ENCODE peak calls at places on chromosomes 12 and 14, in eight cellular contexts. O is BE2C, A is stomach, M is lower leg skin, U is cardiac fibroblast, H is fibroblast of mammary gland, I is H9, G is uterus. J is an unnamed sample.

GRCh38 chr12:8156416-8156815 is 399 bp upstream of the ZNF705A start:
- DNase-seq in O (no peak), A (no peak), H (no peak), I (no peak), U (no peak), G (no peak), M (no peak), J (no peak)

GRCh38 chr14:78018283-78018682 is 151.9 kb upstream of the NRXN3 start:
- DNase-seq in G (no peak), U (no peak), A (no peak), O (no peak), M (no peak), H (no peak), I (no peak), J (no peak)

GRCh38 chr12:50589650-50590435 is 85.1 kb downstream of the DIP2B start:
- DNase-seq in I (no peak), O (peak; percentile 21), M (no peak), U (peak; percentile 94), H (peak; percentile 70), G (no peak), A (no peak), J (no peak)

GRCh38 chr14:36408388-36408787 is 88.0 kb upstream of the MBIP start:
- DNase-seq in I (no peak), A (no peak), U (no peak), G (no peak), H (no peak), O (no peak), M (no peak), J (no peak)

GRCh38 chr14:91402278-91403068 is 15.1 kb downstream of the CCDC88C start:
- DNase-seq in A (peak; percentile 82), O (no peak), M (no peak), U (no peak), G (no peak), H (no peak), I (no peak), J (no peak)

GRCh38 chr12:30016656-30017055 is 232.9 kb upstream of the TMTC1 start:
- DNase-seq in O (no peak), H (no peak), M (no peak), U (no peak), A (no peak), G (no peak), I (no peak), J (no peak)

GRCh38 chr12:53538209-53538689 is 31.0 kb upstream of the NPFF start:
- DNase-seq in I (no peak), A (no peak), G (no peak), H (peak; percentile 49), O (no peak), M (peak; percentile 22), U (peak; percentile 77), J (no peak)

GRCh38 chr12:124398578-124399227 is 103.8 kb downstream of the RFLNA start:
- DNase-seq in I (no peak), G (peak; percentile 89), M (no peak), U (no peak), H (no peak), A (peak; percentile 48), O (no peak), J (no peak)

GRCh38 chr12:94304566-94305061 is 155.1 kb downstream of the CEP83 start:
- DNase-seq in A (no peak), G (no peak), H (no peak), I (peak; percentile 84), U (peak; percentile 35), M (no peak), O (no peak), J (no peak)

GRCh38 chr14:60175255-60175902 is 10.2 kb upstream of the DHRS7 start:
- DNase-seq in I (no peak), A (no peak), G (no peak), H (peak; percentile 30), U (no peak), O (no peak), M (no peak), J (no peak)

GRCh38 chr14:102264355-102264754 is 40.6 kb downstream of the MOK start:
- DNase-seq in I (no peak), U (peak; percentile 57), H (peak; percentile 75), A (no peak), O (no peak), M (no peak), G (no peak), J (no peak)

GRCh38 chr12:13425766-13426165 is 229.2 kb downstream of the EMP1 start:
- DNase-seq in G (no peak), H (peak; percentile 88), A (no peak), I (no peak), O (no peak), U (peak; percentile 82), M (no peak), J (no peak)

GRCh38 chr12:18723752-18724151 is 14.1 kb downstream of the PLCZ1 start:
- DNase-seq in U (peak; percentile 87), M (no peak), G (no peak), I (no peak), A (no peak), O (no peak), H (peak; percentile 83), J (no peak)

GRCh38 chr12:96215933-96216273 is 21.7 kb downstream of the ELK3 start:
- DNase-seq in H (no peak), M (no peak), A (no peak), U (no peak), O (no peak), G (no peak), I (no peak), J (no peak)

GRCh38 chr12:51864701-51865469 is 16.4 kb upstream of the FIGNL2 start:
- DNase-seq in A (no peak), M (no peak), O (no peak), G (no peak), H (peak; percentile 10), I (peak; percentile 51), U (no peak), J (peak; percentile 50)

GRCh38 chr12:6370994-6371754 is 4.2 kb downstream of the SCNN1A start:
- DNase-seq in I (peak; percentile 99), H (peak; percentile 77), O (no peak), A (peak; percentile 66), M (no peak), G (peak; percentile 43), U (peak; percentile 49), J (peak; percentile 73)
- TF ChIP-seq CTCF in I (peak; percentile 53), H (peak; percentile 37), O (peak; percentile 22), A (no peak), M (no peak), G (no peak), U (peak; percentile 7), J (no peak)

GRCh38 chr12:120422892-120423456 is 14.9 kb upstream of the COX6A1 start:
- DNase-seq in A (no peak), G (no peak), U (no peak), O (no peak), I (no peak), M (no peak), H (no peak), J (no peak)
- TF ChIP-seq CTCF in A (no peak), G (no peak), U (no peak), O (no peak), I (no peak), M (no peak), H (no peak), J (no peak)

GRCh38 chr12:114732426-114733030 is 48.6 kb upstream of the TBX3 start:
- DNase-seq in G (no peak), A (no peak), H (no peak), M (no peak), I (peak; percentile 65), U (no peak), O (no peak), J (peak; percentile 38)
- TF ChIP-seq CTCF in G (no peak), A (no peak), H (no peak), M (no peak), I (no peak), U (no peak), O (no peak), J (no peak)

GRCh38 chr12:59780605-59781135 is 184.8 kb downstream of the SLC16A7 start:
- DNase-seq in M (no peak), U (peak; percentile 71), O (no peak), H (peak; percentile 69), I (no peak), G (no peak), A (no peak), J (no peak)
- TF ChIP-seq CTCF in M (no peak), U (peak; percentile 63), O (peak; percentile 81), H (peak; percentile 66), I (peak; percentile 66), G (no peak), A (no peak), J (peak; percentile 19)

GRCh38 chr14:93201155-93201704 is 5.6 kb downstream of the GON7 start:
- DNase-seq in U (no peak), A (no peak), I (no peak), G (no peak), M (no peak), H (no peak), O (no peak), J (no peak)

GRCh38 chr14:93212432-93212831 is 5.4 kb downstream of the UBR7 start:
- DNase-seq in H (no peak), A (no peak), I (no peak), O (no peak), G (no peak), M (no peak), U (no peak), J (no peak)

GRCh38 chr14:93207468-93208308 is 632 bp downstream of the UBR7 start:
- DNase-seq in I (no peak), M (no peak), U (peak; percentile 61), G (peak; percentile 44), A (peak; percentile 40), O (peak; percentile 71), H (peak; percentile 69), J (peak; percentile 62)

GRCh38 chr14:93206793-93207467 is at the start of the genes GON7 and UBR7:
- DNase-seq in I (peak; percentile 98), U (peak; percentile 97), A (peak; percentile 94), M (peak; percentile 95), O (peak; percentile 98), G (peak; percentile 94), H (peak; percentile 96), J (peak; percentile 94)
- TF ChIP-seq CTCF in I (peak; percentile 25), U (no peak), A (no peak), M (no peak), O (peak; percentile 44), G (peak; percentile 23), H (no peak), J (no peak)

GRCh38 chr14:105485720-105486332 is 860 bp upstream of the CRIP1 start:
- DNase-seq in G (no peak), O (peak; percentile 92), H (no peak), A (no peak), M (peak; percentile 23), U (no peak), I (peak; percentile 82), J (peak; percentile 76)
- TF ChIP-seq CTCF in G (no peak), O (peak; percentile 87), H (no peak), A (no peak), M (no peak), U (no peak), I (peak; percentile 79), J (peak; percentile 62)

GRCh38 chr12:131454418-131455217 is 256.3 kb upstream of the SFSWAP start:
- DNase-seq in O (peak; percentile 83), G (no peak), I (peak; percentile 95), M (no peak), A (peak; percentile 27), H (peak; percentile 5), U (no peak), J (peak; percentile 75)
- TF ChIP-seq CTCF in O (peak; percentile 75), G (peak; percentile 32), I (peak; percentile 81), M (no peak), A (peak; percentile 57), H (peak; percentile 34), U (no peak), J (peak; percentile 73)

GRCh38 chr12:59431266-59431665 is 164.6 kb upstream of the SLC16A7 start:
- DNase-seq in M (no peak), G (no peak), I (no peak), O (no peak), U (peak; percentile 32), H (peak; percentile 23), A (no peak), J (no peak)
- TF ChIP-seq CTCF in M (no peak), G (no peak), I (peak; percentile 27), O (peak; percentile 27), U (no peak), H (peak; percentile 23), A (no peak), J (no peak)